ENCODE peak calls at places on chromosomes 6 and 20, in eight cellular contexts. R, P, U, Z, D, B, I and Q are unnamed samples.

GRCh38 chr6:131924881-131925474 is 26.2 kb downstream of the CCN2 start:
- DNase-seq in Z (peak), U (peak), D (peak), B (no peak), P (peak), I (no peak), R (peak), Q (peak)

GRCh38 chr20:51220293-51220706 is 197.4 kb upstream of the KCNG1 start:
- DNase-seq in U (no peak), Z (peak), P (no peak), B (peak), R (peak), D (peak), I (peak), Q (peak)

GRCh38 chr6:90098025-90098474 is 198.6 kb downstream of the BACH2 start:
- DNase-seq in P (peak), Z (peak), R (peak), U (no peak), D (peak), I (no peak), B (no peak), Q (peak)

GRCh38 chr6:30061766-30062458 is 847 bp downstream of the POLR1H start:
- DNase-seq in I (peak), P (peak), D (peak), R (peak), U (no peak), B (no peak), Z (peak), Q (peak)

GRCh38 chr6:42440027-42440426 is 11.7 kb downstream of the TRERF1 start:
- DNase-seq in D (no peak), I (no peak), U (no peak), P (no peak), B (no peak), Z (no peak), R (no peak), Q (no peak)

GRCh38 chr20:24491043-24491756 is 21.8 kb downstream of the SYNDIG1 start:
- DNase-seq in B (no peak), D (no peak), R (no peak), U (no peak), I (no peak), Z (no peak), P (peak), Q (no peak)

GRCh38 chr6:158627940-158628211 is 16.7 kb downstream of the DYNLT1 start:
- DNase-seq in P (no peak), Z (no peak), D (no peak), B (peak), U (no peak), I (no peak), R (no peak), Q (no peak)

GRCh38 chr20:63060057-63060991 is 53.6 kb upstream of the BHLHE23 start:
- DNase-seq in Z (peak), D (peak), P (peak), R (peak), I (no peak), B (peak), U (peak), Q (peak)

GRCh38 chr20:38321959-38322598 is 18.1 kb downstream of the BPI start:
- DNase-seq in I (no peak), Z (peak), P (peak), D (peak), U (peak), R (peak), B (no peak), Q (peak)

GRCh38 chr6:19986691-19987438 is 149.7 kb downstream of the ID4 start:
- DNase-seq in B (no peak), R (no peak), D (no peak), P (no peak), U (no peak), Z (no peak), I (no peak), Q (no peak)

GRCh38 chr6:144566868-144567615 is 281.9 kb downstream of the UTRN start:
- DNase-seq in B (no peak), I (no peak), U (no peak), R (no peak), D (no peak), P (peak), Z (no peak), Q (no peak)

GRCh38 chr6:38552136-38552535 is 87.6 kb downstream of the BTBD9 start:
- DNase-seq in R (no peak), I (no peak), Z (no peak), B (no peak), U (no peak), P (no peak), D (no peak), Q (no peak)

GRCh38 chr6:70371454-70372105 is 41.7 kb upstream of the FAM135A start:
- DNase-seq in U (peak), D (peak), P (peak), I (no peak), B (no peak), Z (peak), R (peak), Q (peak)

GRCh38 chr6:125918681-125919566 is 37.6 kb upstream of the HINT3 start:
- DNase-seq in D (peak), Z (peak), P (peak), U (no peak), R (peak), B (no peak), I (peak), Q (no peak)

GRCh38 chr6:139109558-139109957 is 25.3 kb upstream of the HECA start:
- DNase-seq in R (peak), I (peak), U (no peak), Z (peak), P (peak), B (no peak), D (no peak), Q (peak)

GRCh38 chr6:20575691-20576451 is 41.6 kb downstream of the CDKAL1 start:
- DNase-seq in R (peak), P (no peak), U (no peak), D (no peak), Z (no peak), B (no peak), I (no peak), Q (no peak)

GRCh38 chr6:80460396-80460912 is 354.0 kb downstream of the BCKDHB start:
- DNase-seq in Z (no peak), R (peak), P (peak), D (no peak), U (no peak), B (no peak), I (no peak), Q (no peak)

GRCh38 chr6:160156842-160157241 is 35.2 kb downstream of the SLC22A1 start:
- DNase-seq in B (no peak), P (peak), I (no peak), U (no peak), Z (no peak), D (no peak), R (peak), Q (no peak)

GRCh38 chr20:20253744-20254330 is 114.1 kb upstream of the INSM1 start:
- DNase-seq in Z (no peak), U (no peak), I (no peak), D (no peak), R (no peak), B (no peak), P (no peak), Q (no peak)

GRCh38 chr6:99933129-99933528 is 60.9 kb downstream of the MCHR2 start:
- DNase-seq in D (peak), U (no peak), P (peak), R (peak), Z (peak), I (no peak), B (no peak), Q (no peak)

GRCh38 chr6:14922306-14922705 is 323.6 kb upstream of the JARID2 start:
- DNase-seq in B (no peak), I (no peak), Z (no peak), U (no peak), R (no peak), D (peak), P (peak), Q (no peak)

GRCh38 chr6:32288426-32288825 is 64.6 kb upstream of the NOTCH4 start:
- DNase-seq in D (no peak), B (no peak), R (no peak), Z (no peak), P (no peak), I (no peak), U (no peak), Q (no peak)

GRCh38 chr20:47620808-47621805 is 119.4 kb downstream of the NCOA3 start:
- DNase-seq in Z (peak), B (no peak), P (peak), U (peak), R (peak), I (no peak), D (peak), Q (peak)

GRCh38 chr6:90720404-90720803 is 133.5 kb upstream of the MAP3K7 start:
- DNase-seq in U (no peak), Z (no peak), D (no peak), R (no peak), I (no peak), B (no peak), P (no peak), Q (no peak)

GRCh38 chr6:137767931-137768690 is 98.9 kb upstream of the TNFAIP3 start:
- DNase-seq in P (peak), Z (peak), R (peak), B (no peak), U (no peak), D (peak), I (no peak), Q (no peak)

GRCh38 chr6:3361312-3362037 is 95.4 kb downstream of the SLC22A23 start:
- DNase-seq in P (no peak), B (no peak), R (no peak), U (no peak), Z (no peak), I (no peak), D (no peak), Q (no peak)

GRCh38 chr6:32194825-32195651 is 2.6 kb upstream of the GPSM3 start:
- DNase-seq in U (peak), Z (peak), I (no peak), B (no peak), R (peak), D (peak), P (peak), Q (peak)

GRCh38 chr6:2695464-2696095 is 55.1 kb downstream of the MYLK4 start:
- DNase-seq in P (peak), Z (peak), B (no peak), U (peak), R (peak), D (no peak), I (no peak), Q (peak)

GRCh38 chr6:84046755-84047154 is 13.2 kb downstream of the MRAP2 start:
- DNase-seq in R (no peak), B (no peak), P (no peak), I (no peak), D (no peak), U (no peak), Z (no peak), Q (no peak)

GRCh38 chr6:14187408-14187807 is 69.8 kb downstream of the CD83 start:
- DNase-seq in P (no peak), U (no peak), Z (no peak), B (no peak), D (no peak), R (no peak), I (no peak), Q (no peak)

GRCh38 chr20:62706857-62707256 is 1.8 kb upstream of the NTSR1 start:
- DNase-seq in P (no peak), I (no peak), U (no peak), D (no peak), R (no peak), Z (no peak), B (no peak), Q (no peak)

GRCh38 chr6:118867181-118867580 is 26.8 kb upstream of the ASF1A start:
- DNase-seq in U (no peak), P (no peak), D (no peak), Z (no peak), I (no peak), B (no peak), R (no peak), Q (peak)

GRCh38 chr6:112694986-112695385 is 347.9 kb downstream of the RFPL4B start:
- DNase-seq in I (no peak), P (no peak), Z (no peak), D (no peak), U (no peak), R (no peak), B (no peak), Q (no peak)